ENCODE peak calls at places on chromosomes 7 and 10, in seven cellular contexts. One of them, this sample, is unnamed.

GRCh38 chr10:44696496-44696895 is 214.6 kb upstream of the TMEM72 start:
- DNase-seq in sigmoid colon: peak; percentile 72
- DNase-seq in cardiac muscle cell: peak; percentile 29
- DNase-seq in HCT116: no peak
- DNase-seq in aorta: no peak
- DNase-seq in Karpas-422: no peak
- DNase-seq in A673: peak; percentile 1
- DNase-seq in this sample: no peak

GRCh38 chr7:108015740-108016139 is 12.8 kb upstream of the LAMB1 start:
- DNase-seq in A673: no peak
- DNase-seq in sigmoid colon: no peak
- DNase-seq in aorta: no peak
- DNase-seq in HCT116: no peak
- DNase-seq in cardiac muscle cell: no peak
- DNase-seq in Karpas-422: no peak
- DNase-seq in this sample: no peak

GRCh38 chr10:1128649-1129048 is 72.5 kb downstream of the WDR37 start:
- DNase-seq in aorta: no peak
- DNase-seq in cardiac muscle cell: no peak
- DNase-seq in Karpas-422: no peak
- DNase-seq in A673: no peak
- DNase-seq in HCT116: no peak
- DNase-seq in sigmoid colon: no peak
- DNase-seq in this sample: no peak

GRCh38 chr7:139451638-139452037 is 31.8 kb downstream of the KLRG2 start:
- DNase-seq in A673: no peak
- DNase-seq in cardiac muscle cell: peak; percentile 22
- DNase-seq in HCT116: no peak
- DNase-seq in sigmoid colon: no peak
- DNase-seq in Karpas-422: no peak
- DNase-seq in aorta: peak; percentile 73
- DNase-seq in this sample: no peak

GRCh38 chr10:130958981-130959751 is 352.4 kb downstream of the TCERG1L start:
- DNase-seq in Karpas-422: no peak
- DNase-seq in HCT116: no peak
- DNase-seq in A673: no peak
- DNase-seq in sigmoid colon: no peak
- DNase-seq in aorta: no peak
- DNase-seq in cardiac muscle cell: no peak
- DNase-seq in this sample: no peak

GRCh38 chr10:47425813-47426419 is 41.8 kb upstream of the ZNF488 start:
- DNase-seq in sigmoid colon: no peak
- DNase-seq in A673: no peak
- DNase-seq in Karpas-422: no peak
- DNase-seq in HCT116: no peak
- DNase-seq in cardiac muscle cell: no peak
- DNase-seq in aorta: no peak
- DNase-seq in this sample: no peak

GRCh38 chr10:122056431-122057094 is 67.6 kb downstream of the TACC2 start:
- DNase-seq in HCT116: peak; percentile 54
- DNase-seq in Karpas-422: no peak
- DNase-seq in aorta: no peak
- DNase-seq in cardiac muscle cell: no peak
- DNase-seq in A673: no peak
- DNase-seq in sigmoid colon: peak; percentile 57
- DNase-seq in this sample: no peak

GRCh38 chr7:117715784-117716445 is 157.3 kb downstream of the CTTNBP2 start:
- DNase-seq in HCT116: peak; percentile 26
- DNase-seq in cardiac muscle cell: peak; percentile 80
- DNase-seq in Karpas-422: peak; percentile 81
- DNase-seq in sigmoid colon: no peak
- DNase-seq in aorta: no peak
- DNase-seq in A673: peak; percentile 78
- DNase-seq in this sample: peak; percentile 40

GRCh38 chr7:80659120-80660055 is 20.9 kb downstream of the CD36 start:
- DNase-seq in A673: peak; percentile 45
- DNase-seq in HCT116: peak; percentile 31
- DNase-seq in sigmoid colon: no peak
- DNase-seq in aorta: no peak
- DNase-seq in Karpas-422: peak; percentile 66
- DNase-seq in cardiac muscle cell: peak; percentile 53
- DNase-seq in this sample: peak; percentile 5

GRCh38 chr7:130998993-130999602 is 265.1 kb upstream of the KLF14 start:
- DNase-seq in Karpas-422: no peak
- DNase-seq in sigmoid colon: no peak
- DNase-seq in cardiac muscle cell: no peak
- DNase-seq in aorta: no peak
- DNase-seq in A673: no peak
- DNase-seq in HCT116: peak; percentile 90
- DNase-seq in this sample: no peak

GRCh38 chr10:29435809-29436501 is 147.1 kb downstream of the LYZL1 start:
- DNase-seq in cardiac muscle cell: peak; percentile 27
- DNase-seq in sigmoid colon: no peak
- DNase-seq in HCT116: no peak
- DNase-seq in A673: no peak
- DNase-seq in Karpas-422: no peak
- DNase-seq in aorta: no peak
- DNase-seq in this sample: no peak

GRCh38 chr7:5553298-5553877 is 129.8 kb upstream of the TNRC18 start:
- DNase-seq in A673: no peak
- DNase-seq in HCT116: no peak
- DNase-seq in cardiac muscle cell: no peak
- DNase-seq in sigmoid colon: no peak
- DNase-seq in aorta: no peak
- DNase-seq in Karpas-422: no peak
- DNase-seq in this sample: no peak

GRCh38 chr7:128210590-128211570 is 30.2 kb upstream of the LEP start:
- DNase-seq in sigmoid colon: peak; percentile 40
- DNase-seq in Karpas-422: no peak
- DNase-seq in aorta: no peak
- DNase-seq in cardiac muscle cell: no peak
- DNase-seq in HCT116: no peak
- DNase-seq in A673: no peak
- DNase-seq in this sample: no peak

GRCh38 chr7:144854839-144855424 is 19.1 kb upstream of the TPK1 start:
- DNase-seq in cardiac muscle cell: peak; percentile 54
- DNase-seq in HCT116: peak; percentile 42
- DNase-seq in sigmoid colon: no peak
- DNase-seq in A673: peak; percentile 51
- DNase-seq in aorta: no peak
- DNase-seq in Karpas-422: peak; percentile 41
- DNase-seq in this sample: peak; percentile 22

GRCh38 chr10:58734116-58734515 is 221.4 kb downstream of the BICC1 start:
- DNase-seq in HCT116: no peak
- DNase-seq in sigmoid colon: no peak
- DNase-seq in A673: no peak
- DNase-seq in cardiac muscle cell: no peak
- DNase-seq in Karpas-422: peak; percentile 41
- DNase-seq in aorta: no peak
- DNase-seq in this sample: no peak

GRCh38 chr7:35754741-35755140 is 46.1 kb upstream of the SEPTIN7 start:
- DNase-seq in HCT116: no peak
- DNase-seq in sigmoid colon: no peak
- DNase-seq in cardiac muscle cell: peak; percentile 86
- DNase-seq in A673: peak; percentile 44
- DNase-seq in aorta: no peak
- DNase-seq in Karpas-422: no peak
- DNase-seq in this sample: no peak

GRCh38 chr10:12797471-12798262 is 203.8 kb downstream of the CCDC3 start:
- DNase-seq in Karpas-422: no peak
- DNase-seq in cardiac muscle cell: no peak
- DNase-seq in A673: no peak
- DNase-seq in aorta: no peak
- DNase-seq in sigmoid colon: no peak
- DNase-seq in HCT116: no peak
- DNase-seq in this sample: no peak

GRCh38 chr7:27670676-27671075 is 8.0 kb upstream of the HIBADH start:
- DNase-seq in Karpas-422: no peak
- DNase-seq in aorta: no peak
- DNase-seq in A673: no peak
- DNase-seq in HCT116: no peak
- DNase-seq in cardiac muscle cell: no peak
- DNase-seq in sigmoid colon: no peak
- DNase-seq in this sample: no peak

GRCh38 chr10:122407375-122408125 is 33.0 kb downstream of the PLEKHA1 start:
- DNase-seq in A673: no peak
- DNase-seq in cardiac muscle cell: peak; percentile 17
- DNase-seq in Karpas-422: no peak
- DNase-seq in aorta: peak; percentile 61
- DNase-seq in sigmoid colon: no peak
- DNase-seq in HCT116: no peak
- DNase-seq in this sample: no peak

GRCh38 chr7:13321321-13321720 is 633.9 kb downstream of the ARL4A start:
- DNase-seq in HCT116: no peak
- DNase-seq in A673: no peak
- DNase-seq in cardiac muscle cell: no peak
- DNase-seq in sigmoid colon: no peak
- DNase-seq in aorta: no peak
- DNase-seq in Karpas-422: no peak
- DNase-seq in this sample: no peak

GRCh38 chr7:116454377-116454776 is 45.2 kb upstream of the CAV2 start:
- DNase-seq in aorta: no peak
- DNase-seq in Karpas-422: no peak
- DNase-seq in HCT116: no peak
- DNase-seq in sigmoid colon: no peak
- DNase-seq in cardiac muscle cell: no peak
- DNase-seq in A673: no peak
- DNase-seq in this sample: no peak

GRCh38 chr10:119872860-119873671 is 423 bp upstream of the MCMBP start:
- DNase-seq in aorta: peak; percentile 94
- DNase-seq in Karpas-422: peak; percentile 96
- DNase-seq in A673: peak; percentile 95
- DNase-seq in sigmoid colon: peak; percentile 92
- DNase-seq in HCT116: peak; percentile 84
- DNase-seq in cardiac muscle cell: peak; percentile 89
- DNase-seq in this sample: peak; percentile 91

GRCh38 chr10:13637303-13637856 is 50.6 kb downstream of the PRPF18 start:
- DNase-seq in A673: no peak
- DNase-seq in cardiac muscle cell: no peak
- DNase-seq in sigmoid colon: no peak
- DNase-seq in Karpas-422: no peak
- DNase-seq in HCT116: no peak
- DNase-seq in aorta: no peak
- DNase-seq in this sample: no peak

DNA sequence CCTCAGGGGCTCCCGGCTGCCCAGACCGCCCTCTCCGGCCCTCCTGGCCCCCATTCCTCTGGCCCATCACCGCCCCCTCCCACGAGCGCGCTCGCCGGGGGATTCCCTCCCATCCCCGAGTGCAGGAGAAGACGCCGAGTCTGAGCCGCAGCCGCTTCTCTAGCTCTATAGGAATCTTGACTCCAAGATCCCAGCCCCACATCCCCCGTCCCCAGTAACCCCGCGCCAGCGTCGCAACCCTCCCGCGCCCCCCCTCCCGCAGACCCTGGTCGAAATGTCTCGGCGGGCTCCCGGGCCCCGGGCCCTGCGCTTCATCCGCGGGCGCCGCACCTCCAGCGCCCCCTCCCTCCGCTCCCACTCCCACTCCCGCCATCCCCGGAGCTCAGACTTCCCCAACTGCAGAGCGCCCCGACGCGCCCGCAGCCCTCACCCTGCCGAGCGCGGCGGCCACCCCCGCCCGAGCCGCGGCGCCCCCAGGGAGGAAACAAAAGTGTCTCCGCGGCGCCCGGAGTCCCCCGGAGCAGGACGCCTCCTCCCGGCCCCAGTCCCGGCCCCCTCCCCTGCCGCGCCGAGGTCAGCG is 517 bp downstream of the ELMO1 start:
- DNase-seq in cardiac muscle cell: no peak
- DNase-seq in A673: no peak
- DNase-seq in sigmoid colon: peak; percentile 68
- DNase-seq in Karpas-422: peak; percentile 65
- DNase-seq in aorta: no peak
- DNase-seq in HCT116: no peak
- DNase-seq in this sample: no peak
- H3K4me3 ChIP-seq in cardiac muscle cell: peak overlapping the region; percentile 81
- H3K4me3 ChIP-seq in A673: peak overlapping the region; percentile 40
- H3K4me3 ChIP-seq in sigmoid colon: peak overlapping the region; percentile 76
- H3K4me3 ChIP-seq in Karpas-422: peak overlapping the region; percentile 72
- H3K4me3 ChIP-seq in aorta: peak overlapping the region; percentile 45
- H3K4me3 ChIP-seq in HCT116: no peak overlapping the region
- H3K4me3 ChIP-seq in this sample: peak overlapping the region; percentile 67

GRCh38 chr7:155649588-155649987 is 5.1 kb downstream of the RBM33 start:
- DNase-seq in cardiac muscle cell: no peak
- DNase-seq in aorta: no peak
- DNase-seq in HCT116: no peak
- DNase-seq in Karpas-422: no peak
- DNase-seq in sigmoid colon: no peak
- DNase-seq in A673: no peak
- DNase-seq in this sample: no peak
- H3K4me1 ChIP-seq in cardiac muscle cell: peaks cover 11% of the 10 kb centered on the region
- H3K4me1 ChIP-seq in aorta: peaks cover 10% of the 10 kb centered on the region
- H3K4me1 ChIP-seq in HCT116: peaks cover 8% of the 10 kb centered on the region
- H3K4me1 ChIP-seq in Karpas-422: peaks cover 38% of the 10 kb centered on the region
- H3K4me1 ChIP-seq in sigmoid colon: peaks cover 29% of the 10 kb centered on the region
- H3K4me1 ChIP-seq in A673: peaks cover 5% of the 10 kb centered on the region
- H3K4me1 ChIP-seq in this sample: peaks cover 70% of the 10 kb centered on the region

DNA sequence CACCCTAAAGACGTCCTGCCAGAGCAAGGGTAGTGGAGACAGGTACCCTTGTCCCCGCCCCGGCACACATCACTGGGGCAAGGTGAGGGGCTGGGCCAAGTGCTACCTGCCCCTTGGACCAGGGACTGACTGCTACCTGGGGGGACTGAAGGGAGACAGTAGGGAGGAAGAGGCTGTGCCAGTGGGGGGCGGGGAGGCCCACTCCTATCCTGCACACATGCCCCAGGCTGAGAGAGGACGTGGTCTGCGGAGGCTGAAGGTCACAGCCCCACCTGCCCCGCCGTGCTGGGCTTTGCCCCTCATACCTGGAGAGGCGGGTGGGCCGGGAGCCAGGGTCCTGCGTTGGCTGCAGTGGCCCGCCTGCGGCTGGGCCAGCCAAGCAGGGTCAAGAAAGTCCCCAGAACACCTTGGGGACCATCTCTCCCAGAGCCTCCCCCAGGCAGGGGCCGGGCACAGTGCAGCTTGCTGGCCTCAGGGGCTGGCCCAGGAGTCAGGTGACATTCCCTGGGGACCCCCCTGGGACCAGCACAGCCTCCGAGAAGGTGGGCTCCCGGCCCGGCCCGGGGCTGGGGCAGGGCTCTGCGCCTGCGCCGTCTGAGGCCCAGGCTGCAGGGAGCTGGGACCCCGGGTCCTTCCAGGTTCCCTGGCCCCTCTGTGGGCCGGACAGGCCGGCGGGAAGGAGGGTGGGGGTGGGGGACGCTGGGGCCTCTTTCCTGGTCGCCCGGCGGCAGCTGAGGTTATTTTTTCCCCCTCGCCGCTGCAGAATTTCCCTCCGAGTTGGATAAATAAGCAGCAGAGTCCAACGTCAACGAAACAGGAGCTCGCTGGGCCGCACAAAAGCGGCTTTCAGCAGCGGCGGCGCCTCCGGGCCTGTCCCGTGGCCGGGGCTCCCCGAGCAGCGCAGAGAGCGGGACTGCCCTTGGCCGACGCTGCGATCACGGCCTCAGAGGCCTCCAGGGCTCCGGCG is 9.8 kb upstream of the FZD9 start:
- DNase-seq in sigmoid colon: no peak
- DNase-seq in HCT116: no peak
- DNase-seq in cardiac muscle cell: peak; percentile 50
- DNase-seq in Karpas-422: no peak
- DNase-seq in aorta: peak; percentile 58
- DNase-seq in A673: no peak
- DNase-seq in this sample: no peak
- H3K4me3 ChIP-seq in sigmoid colon: peak overlapping the region; percentile 40
- H3K4me3 ChIP-seq in HCT116: no peak overlapping the region
- H3K4me3 ChIP-seq in cardiac muscle cell: no peak overlapping the region
- H3K4me3 ChIP-seq in Karpas-422: no peak overlapping the region
- H3K4me3 ChIP-seq in aorta: no peak overlapping the region
- H3K4me3 ChIP-seq in A673: no peak overlapping the region
- H3K4me3 ChIP-seq in this sample: no peak overlapping the region

GRCh38 chr10:132810807-132811700 is 25.1 kb upstream of the NKX6-2 start:
- DNase-seq in sigmoid colon: peak; percentile 54
- DNase-seq in Karpas-422: no peak
- DNase-seq in A673: no peak
- DNase-seq in aorta: peak; percentile 46
- DNase-seq in cardiac muscle cell: no peak
- DNase-seq in HCT116: no peak
- DNase-seq in this sample: no peak
- H3K4me1 ChIP-seq in sigmoid colon: no peaks in the 10 kb centered on the region
- H3K4me1 ChIP-seq in Karpas-422: no peaks in the 10 kb centered on the region
- H3K4me1 ChIP-seq in A673: no peaks in the 10 kb centered on the region
- H3K4me1 ChIP-seq in aorta: no peaks in the 10 kb centered on the region
- H3K4me1 ChIP-seq in cardiac muscle cell: no peaks in the 10 kb centered on the region
- H3K4me1 ChIP-seq in HCT116: no peaks in the 10 kb centered on the region
- H3K4me1 ChIP-seq in this sample: no peaks in the 10 kb centered on the region

This sample was measured in OCI-LY7.